ENCODE peak calls at places on chromosome 3, in ten cellular contexts. U, W, C, A, E, G, I, X, T and N are unnamed samples.

GRCh38 chr3:134328846-134329245 is 45.4 kb downstream of the AMOTL2 start:
- DNase-seq in T (no peak), E (no peak), U (no peak), X (no peak), G (no peak), A (peak), I (no peak), W (no peak), C (no peak), N (peak)

GRCh38 chr3:188158731-188159355 is 4.9 kb downstream of the LPP start:
- DNase-seq in C (no peak), T (no peak), G (no peak), W (no peak), E (no peak), X (no peak), U (no peak), A (no peak), I (no peak), N (no peak)

GRCh38 chr3:69444980-69445379 is 59.1 kb upstream of the FRMD4B start:
- DNase-seq in A (no peak), U (no peak), G (no peak), I (no peak), T (no peak), X (no peak), W (no peak), C (no peak), E (peak), N (peak)

GRCh38 chr3:12139111-12139511 is 19.6 kb downstream of the TIMP4 start:
- DNase-seq in A (peak), T (peak), I (no peak), E (no peak), X (no peak), W (no peak), C (no peak), U (no peak), G (peak), N (peak)

GRCh38 chr3:169091196-169091595 is 572.3 kb downstream of the MECOM start:
- DNase-seq in C (no peak), G (no peak), X (no peak), I (no peak), W (no peak), A (no peak), E (no peak), U (peak), T (peak), N (peak)

GRCh38 chr3:81485444-81485865 is 276.0 kb downstream of the GBE1 start:
- DNase-seq in A (no peak), G (no peak), T (peak), X (peak), E (no peak), C (no peak), U (peak), I (no peak), W (no peak), N (peak)

GRCh38 chr3:155416500-155417118 is 123.1 kb upstream of the STRIT1 start:
- DNase-seq in X (peak), W (no peak), E (no peak), C (no peak), I (no peak), G (no peak), A (no peak), U (peak), T (peak), N (peak)

GRCh38 chr3:31185004-31185357 is 290.5 kb upstream of the GADL1 start:
- DNase-seq in I (no peak), X (no peak), A (no peak), U (peak), C (no peak), G (no peak), E (no peak), W (no peak), T (no peak), N (peak)

GRCh38 chr3:66400381-66401156 is 100.3 kb downstream of the LRIG1 start:
- DNase-seq in U (no peak), C (peak), I (no peak), X (no peak), G (no peak), W (no peak), A (no peak), E (peak), T (no peak), N (no peak)

GRCh38 chr3:11514191-11514770 is 129.4 kb downstream of the VGLL4 start:
- DNase-seq in A (no peak), C (no peak), W (no peak), T (peak), E (no peak), I (no peak), U (peak), G (peak), X (peak), N (peak)

GRCh38 chr3:58434990-58435389 is 1.4 kb upstream of the PDHB start:
- DNase-seq in G (peak), E (peak), U (peak), X (no peak), W (no peak), I (no peak), T (peak), A (peak), C (no peak), N (peak)

GRCh38 chr3:177960014-177960413 is 576.2 kb upstream of the KCNMB2 start:
- DNase-seq in T (peak), X (no peak), U (no peak), W (no peak), A (no peak), E (no peak), I (no peak), G (no peak), C (no peak), N (peak)

GRCh38 chr3:87173776-87174175 is 53.3 kb upstream of the CHMP2B start:
- DNase-seq in A (no peak), T (no peak), I (no peak), E (no peak), W (no peak), C (no peak), X (no peak), U (no peak), G (no peak), N (no peak)

GRCh38 chr3:30751610-30752299 is 142.7 kb downstream of the GADL1 start:
- DNase-seq in C (no peak), E (peak), U (peak), W (peak), T (no peak), G (peak), X (no peak), A (no peak), I (peak), N (peak)

GRCh38 chr3:152395764-152396163 is 127.0 kb downstream of the MBNL1 start:
- DNase-seq in X (no peak), I (no peak), T (no peak), U (no peak), E (no peak), G (no peak), A (no peak), W (no peak), C (no peak), N (no peak)

GRCh38 chr3:143495527-143495926 is 352.7 kb downstream of the SLC9A9 start:
- DNase-seq in X (no peak), G (no peak), I (no peak), U (no peak), C (no peak), A (no peak), E (no peak), W (no peak), T (no peak), N (no peak)

GRCh38 chr3:195468841-195469240 is 26.0 kb upstream of the ACAP2 start:
- DNase-seq in G (no peak), T (no peak), E (no peak), U (no peak), W (no peak), X (no peak), A (no peak), I (no peak), C (no peak), N (no peak)

GRCh38 chr3:143973352-143974021 is 1.9 kb downstream of the DIPK2A start:
- DNase-seq in U (no peak), A (no peak), G (peak), C (no peak), T (no peak), E (no peak), X (no peak), W (no peak), I (no peak), N (peak)

GRCh38 chr3:133540896-133541674 is 32.4 kb upstream of the CDV3 start:
- DNase-seq in T (peak), I (no peak), W (no peak), A (no peak), U (peak), C (no peak), X (peak), E (no peak), G (peak), N (peak)

GRCh38 chr3:135261214-135261775 is 466.2 kb downstream of the EPHB1 start:
- DNase-seq in W (no peak), G (no peak), U (no peak), E (no peak), T (no peak), X (no peak), A (no peak), I (no peak), C (no peak), N (no peak)

GRCh38 chr3:148203263-148204010 is 494.3 kb upstream of the AGTR1 start:
- DNase-seq in G (no peak), C (no peak), A (no peak), W (no peak), E (no peak), X (no peak), T (peak), U (no peak), I (no peak), N (peak)

GRCh38 chr3:183295211-183295610 is 42.2 kb downstream of the B3GNT5 start:
- DNase-seq in W (no peak), A (no peak), T (peak), G (peak), X (no peak), I (no peak), U (peak), E (peak), C (no peak), N (peak)

GRCh38 chr3:24495334-24495994 is 814 bp upstream of the THRB start:
- DNase-seq in T (peak), W (peak), U (no peak), E (peak), C (peak), I (no peak), X (no peak), A (peak), G (peak), N (no peak)